ENCODE peak calls at places on chromosomes 16 and 17, in seven cellular contexts. B is dorsolateral prefrontal cortex; H is WTC11; P is B cell; A is neural crest cell; W is CD4-positive, alpha-beta memory T cell; R is T47D. S is an unnamed sample.

GRCh38 chr17:10226930-10227695 is 28.7 kb upstream of the GAS7 start:
- DNase-seq in B (peak), H (peak), P (peak), A (peak), W (peak), R (peak), S (no peak)

GRCh38 chr17:77779711-77780539 is 178.6 kb upstream of the TNRC6C start:
- DNase-seq in B (peak), H (no peak), P (no peak), A (no peak), W (no peak), R (peak), S (no peak)

GRCh38 chr17:67568961-67569360 is 148.8 kb upstream of the NOL11 start:
- DNase-seq in B (no peak), H (no peak), P (no peak), A (no peak), W (no peak), R (no peak), S (no peak)

GRCh38 chr17:81048827-81049371 is 13.9 kb downstream of the BAIAP2 start:
- DNase-seq in B (no peak), H (no peak), P (no peak), A (no peak), W (no peak), R (no peak), S (no peak)

GRCh38 chr16:73213761-73214480 is 166.0 kb upstream of the ZFHX3 start:
- DNase-seq in B (no peak), H (no peak), P (no peak), A (no peak), W (no peak), R (no peak), S (no peak)

GRCh38 chr17:38893612-38894011 is 23.8 kb downstream of the LASP1 start:
- DNase-seq in B (no peak), H (no peak), P (no peak), A (no peak), W (no peak), R (no peak), S (no peak)

GRCh38 chr17:32446949-32447348 is 2.6 kb downstream of the PSMD11 start:
- DNase-seq in B (no peak), H (no peak), P (no peak), A (no peak), W (no peak), R (no peak), S (no peak)

GRCh38 chr16:9206156-9206555 is 114.7 kb downstream of the HAPSTR1 start:
- DNase-seq in B (no peak), H (no peak), P (no peak), A (no peak), W (no peak), R (no peak), S (no peak)

GRCh38 chr16:85170066-85171003 is 58.1 kb upstream of the CIBAR2 start:
- DNase-seq in B (no peak), H (no peak), P (peak), A (no peak), W (no peak), R (no peak), S (no peak)

GRCh38 chr17:27533874-27534815 is 77.9 kb downstream of the KSR1 start:
- DNase-seq in B (no peak), H (peak), P (no peak), A (no peak), W (no peak), R (no peak), S (no peak)

GRCh38 chr17:80919331-80920284 is 72.0 kb upstream of the CHMP6 start:
- DNase-seq in B (no peak), H (no peak), P (no peak), A (no peak), W (no peak), R (no peak), S (no peak)

GRCh38 chr16:49602201-49603041 is 228.8 kb downstream of the C16orf78 start:
- DNase-seq in B (no peak), H (no peak), P (no peak), A (no peak), W (no peak), R (no peak), S (no peak)

GRCh38 chr17:17134952-17135340 is 71.2 kb downstream of the PLD6 start:
- DNase-seq in B (no peak), H (no peak), P (no peak), A (no peak), W (no peak), R (no peak), S (no peak)

GRCh38 chr16:84652565-84652964 is 4.3 kb downstream of the KLHL36 start:
- DNase-seq in B (no peak), H (no peak), P (no peak), A (no peak), W (peak), R (no peak), S (no peak)

GRCh38 chr17:75764711-75765421 is at the start of gene GALK1:
- DNase-seq in B (peak), H (peak), P (peak), A (peak), W (peak), R (peak), S (peak)

GRCh38 chr17:41919840-41920579 is 1.3 kb upstream of the ACLY start:
- DNase-seq in B (no peak), H (peak), P (no peak), A (no peak), W (no peak), R (no peak), S (no peak)

GRCh38 chr17:55540414-55541091 is 29.3 kb upstream of the SMIM36 start:
- DNase-seq in B (no peak), H (no peak), P (no peak), A (no peak), W (no peak), R (no peak), S (no peak)

GRCh38 chr17:45435481-45435880 is 2.8 kb upstream of the ARHGAP27 start:
- DNase-seq in B (no peak), H (no peak), P (no peak), A (no peak), W (no peak), R (no peak), S (no peak)

GRCh38 chr17:2262146-2262587 is 41.4 kb downstream of the SMG6 start:
- DNase-seq in B (no peak), H (no peak), P (no peak), A (no peak), W (no peak), R (no peak), S (no peak)

GRCh38 chr16:67186550-67186950 is 2.8 kb upstream of the MATCAP1 start:
- DNase-seq in B (no peak), H (peak), P (no peak), A (no peak), W (no peak), R (no peak), S (no peak)

GRCh38 chr16:64144612-64145011 is 977.3 kb downstream of the CDH11 start:
- DNase-seq in B (no peak), H (no peak), P (no peak), A (no peak), W (no peak), R (no peak), S (no peak)

GRCh38 chr16:25155553-25156460 is 44.3 kb downstream of the LCMT1 start:
- DNase-seq in B (no peak), H (no peak), P (no peak), A (no peak), W (no peak), R (no peak), S (no peak)

GRCh38 chr17:78341559-78342437 is 18.1 kb downstream of the SOCS3 start:
- DNase-seq in B (peak), H (peak), P (peak), A (peak), W (no peak), R (peak), S (no peak)

GRCh38 chr17:30291571-30292489 is at the start of gene BLMH:
- DNase-seq in B (peak), H (peak), P (peak), A (peak), W (peak), R (peak), S (peak)

GRCh38 chr17:36935681-36936454 is 1.4 kb upstream of the LHX1 start:
- DNase-seq in B (no peak), H (peak), P (peak), A (no peak), W (no peak), R (peak), S (no peak)

GRCh38 chr16:16073884-16074781 is 124.7 kb downstream of the ABCC1 start:
- DNase-seq in B (no peak), H (peak), P (no peak), A (no peak), W (no peak), R (peak), S (no peak)

GRCh38 chr16:83581082-83581481 is 226.7 kb upstream of the HSBP1 start:
- DNase-seq in B (no peak), H (no peak), P (no peak), A (no peak), W (no peak), R (no peak), S (no peak)

GRCh38 chr17:21046215-21046614 is 3.4 kb upstream of the USP22 start:
- DNase-seq in B (no peak), H (no peak), P (no peak), A (no peak), W (no peak), R (no peak), S (no peak)

S was measured in T-helper 22 cell.